ENCODE peak calls at places on chromosomes 7 and 10, in six cellular contexts. One of them, this sample, is unnamed. For H3K36me3, the result is how much of the 10 kb centered on the place peaks cover.

GRCh38 chr7:47931788-47932425 is 16.4 kb downstream of the PKD1L1 start:
- DNase-seq in pancreas: no peak
- DNase-seq in PC-9: no peak
- DNase-seq in brain microvascular endothelial cell: peak
- DNase-seq in mammary epithelial cell: peak
- DNase-seq in OCI-LY7: no peak
- DNase-seq in this sample: no peak

GRCh38 chr7:19373334-19373733 is 228.1 kb upstream of the FERD3L start:
- DNase-seq in pancreas: no peak
- DNase-seq in PC-9: no peak
- DNase-seq in brain microvascular endothelial cell: no peak
- DNase-seq in mammary epithelial cell: no peak
- DNase-seq in OCI-LY7: no peak
- DNase-seq in this sample: no peak

GRCh38 chr7:140982508-140982907 is 32.2 kb downstream of the MRPS33 start:
- DNase-seq in pancreas: no peak
- DNase-seq in PC-9: peak
- DNase-seq in brain microvascular endothelial cell: no peak
- DNase-seq in mammary epithelial cell: no peak
- DNase-seq in OCI-LY7: no peak
- DNase-seq in this sample: no peak

GRCh38 chr7:129615018-129615417 is 3.5 kb downstream of the NRF1 start:
- DNase-seq in pancreas: no peak
- DNase-seq in PC-9: peak
- DNase-seq in brain microvascular endothelial cell: no peak
- DNase-seq in mammary epithelial cell: peak
- DNase-seq in OCI-LY7: peak
- DNase-seq in this sample: no peak

GRCh38 chr10:49082767-49083166 is 32.6 kb downstream of the VSTM4 start:
- DNase-seq in pancreas: no peak
- DNase-seq in PC-9: no peak
- DNase-seq in brain microvascular endothelial cell: no peak
- DNase-seq in mammary epithelial cell: no peak
- DNase-seq in OCI-LY7: no peak
- DNase-seq in this sample: no peak

GRCh38 chr10:10598297-10598696 is 419.4 kb upstream of the CELF2 start:
- DNase-seq in pancreas: no peak
- DNase-seq in PC-9: no peak
- DNase-seq in brain microvascular endothelial cell: no peak
- DNase-seq in mammary epithelial cell: no peak
- DNase-seq in OCI-LY7: peak
- DNase-seq in this sample: no peak

GRCh38 chr7:73623798-73624668 is at the start of gene MLXIPL:
- DNase-seq in pancreas: peak
- DNase-seq in PC-9: peak
- DNase-seq in brain microvascular endothelial cell: peak
- DNase-seq in mammary epithelial cell: peak
- DNase-seq in OCI-LY7: no peak
- DNase-seq in this sample: peak

GRCh38 chr7:96538632-96539031 is 171.0 kb downstream of the SEM1 start:
- DNase-seq in pancreas: no peak
- DNase-seq in PC-9: no peak
- DNase-seq in brain microvascular endothelial cell: no peak
- DNase-seq in mammary epithelial cell: no peak
- DNase-seq in OCI-LY7: no peak
- DNase-seq in this sample: no peak

GRCh38 chr7:158971214-158971613 is 114.9 kb downstream of the DYNC2I1 start:
- DNase-seq in pancreas: no peak
- DNase-seq in PC-9: no peak
- DNase-seq in brain microvascular endothelial cell: no peak
- DNase-seq in mammary epithelial cell: no peak
- DNase-seq in OCI-LY7: no peak
- DNase-seq in this sample: no peak

GRCh38 chr7:75054744-75055527 is 18.7 kb downstream of the RCC1L start:
- DNase-seq in pancreas: no peak
- DNase-seq in PC-9: no peak
- DNase-seq in brain microvascular endothelial cell: peak
- DNase-seq in mammary epithelial cell: peak
- DNase-seq in OCI-LY7: no peak
- DNase-seq in this sample: peak

GRCh38 chr7:150871601-150872000 is 19.3 kb downstream of the AOC1 start:
- DNase-seq in pancreas: no peak
- DNase-seq in PC-9: no peak
- DNase-seq in brain microvascular endothelial cell: no peak
- DNase-seq in mammary epithelial cell: peak
- DNase-seq in OCI-LY7: no peak
- DNase-seq in this sample: no peak

GRCh38 chr7:103573479-103574058 is 127.6 kb upstream of the SLC26A5 start:
- DNase-seq in pancreas: no peak
- DNase-seq in PC-9: peak
- DNase-seq in brain microvascular endothelial cell: no peak
- DNase-seq in mammary epithelial cell: peak
- DNase-seq in OCI-LY7: peak
- DNase-seq in this sample: no peak

GRCh38 chr7:100603697-100604077 is 1.5 kb downstream of the PCOLCE start:
- DNase-seq in pancreas: no peak
- DNase-seq in PC-9: no peak
- DNase-seq in brain microvascular endothelial cell: no peak
- DNase-seq in mammary epithelial cell: no peak
- DNase-seq in OCI-LY7: no peak
- DNase-seq in this sample: no peak

GRCh38 chr7:68733219-68734143 is 864.8 kb upstream of the AUTS2 start:
- DNase-seq in pancreas: no peak
- DNase-seq in PC-9: peak
- DNase-seq in brain microvascular endothelial cell: no peak
- DNase-seq in mammary epithelial cell: no peak
- DNase-seq in OCI-LY7: no peak
- DNase-seq in this sample: no peak

GRCh38 chr10:13728898-13729535 is 142.3 kb downstream of the PRPF18 start:
- DNase-seq in pancreas: no peak
- DNase-seq in PC-9: no peak
- DNase-seq in brain microvascular endothelial cell: no peak
- DNase-seq in mammary epithelial cell: no peak
- DNase-seq in OCI-LY7: no peak
- DNase-seq in this sample: peak

GRCh38 chr10:43959854-43960415 is 311.3 kb upstream of the ZNF32 start:
- DNase-seq in pancreas: no peak
- DNase-seq in PC-9: no peak
- DNase-seq in brain microvascular endothelial cell: no peak
- DNase-seq in mammary epithelial cell: no peak
- DNase-seq in OCI-LY7: no peak
- DNase-seq in this sample: peak

GRCh38 chr7:17560966-17561365 is 262.5 kb downstream of the AHR start:
- DNase-seq in pancreas: no peak
- DNase-seq in PC-9: no peak
- DNase-seq in brain microvascular endothelial cell: no peak
- DNase-seq in mammary epithelial cell: peak
- DNase-seq in OCI-LY7: no peak
- DNase-seq in this sample: no peak

GRCh38 chr10:97584798-97585438 is 729 bp downstream of the HOGA1 start:
- DNase-seq in pancreas: no peak
- DNase-seq in PC-9: no peak
- DNase-seq in brain microvascular endothelial cell: no peak
- DNase-seq in mammary epithelial cell: no peak
- DNase-seq in OCI-LY7: no peak
- DNase-seq in this sample: no peak

GRCh38 chr10:124211921-124212320 is 118.5 kb upstream of the CHST15 start:
- DNase-seq in pancreas: no peak
- DNase-seq in PC-9: no peak
- DNase-seq in brain microvascular endothelial cell: peak
- DNase-seq in mammary epithelial cell: peak
- DNase-seq in OCI-LY7: no peak
- DNase-seq in this sample: no peak

GRCh38 chr7:135233570-135233969 is at the start of gene STRA8:
- DNase-seq in pancreas: no peak
- DNase-seq in PC-9: no peak
- DNase-seq in brain microvascular endothelial cell: no peak
- DNase-seq in mammary epithelial cell: no peak
- DNase-seq in OCI-LY7: no peak
- DNase-seq in this sample: peak

GRCh38 chr10:44801383-44802327 is 109.5 kb upstream of the TMEM72 start:
- DNase-seq in pancreas: peak
- DNase-seq in PC-9: peak
- DNase-seq in brain microvascular endothelial cell: peak
- DNase-seq in mammary epithelial cell: peak
- DNase-seq in OCI-LY7: no peak
- DNase-seq in this sample: peak

GRCh38 chr7:54837167-54837566 is 78.2 kb upstream of the SEC61G start:
- DNase-seq in pancreas: no peak
- DNase-seq in PC-9: no peak
- DNase-seq in brain microvascular endothelial cell: no peak
- DNase-seq in mammary epithelial cell: no peak
- DNase-seq in OCI-LY7: no peak
- DNase-seq in this sample: no peak

GRCh38 chr10:451021-451471 is 238.4 kb downstream of the DIP2C start:
- DNase-seq in pancreas: no peak
- DNase-seq in PC-9: no peak
- DNase-seq in brain microvascular endothelial cell: no peak
- DNase-seq in mammary epithelial cell: peak
- DNase-seq in OCI-LY7: peak
- DNase-seq in this sample: no peak

GRCh38 chr10:52621635-52622079 is 150.9 kb downstream of the MBL2 start:
- DNase-seq in pancreas: no peak
- DNase-seq in PC-9: no peak
- DNase-seq in brain microvascular endothelial cell: no peak
- DNase-seq in mammary epithelial cell: no peak
- DNase-seq in OCI-LY7: no peak
- DNase-seq in this sample: no peak

GRCh38 chr7:41491313-41491712 is 211.6 kb downstream of the INHBA start:
- DNase-seq in pancreas: no peak
- DNase-seq in PC-9: no peak
- DNase-seq in brain microvascular endothelial cell: no peak
- DNase-seq in mammary epithelial cell: no peak
- DNase-seq in OCI-LY7: no peak
- DNase-seq in this sample: no peak

GRCh38 chr7:33459340-33459751 is 330.0 kb downstream of the BBS9 start:
- DNase-seq in pancreas: no peak
- DNase-seq in PC-9: no peak
- DNase-seq in brain microvascular endothelial cell: peak
- DNase-seq in mammary epithelial cell: peak
- DNase-seq in OCI-LY7: peak
- DNase-seq in this sample: no peak

GRCh38 chr10:122854648-122855047 is 9.0 kb upstream of the CUZD1 start:
- DNase-seq in pancreas: no peak
- DNase-seq in PC-9: no peak
- DNase-seq in brain microvascular endothelial cell: peak
- DNase-seq in mammary epithelial cell: peak
- DNase-seq in OCI-LY7: no peak
- DNase-seq in this sample: no peak

GRCh38 chr10:32381165-32381564 is 34.2 kb upstream of the EPC1 start:
- DNase-seq in pancreas: no peak
- DNase-seq in PC-9: no peak
- DNase-seq in brain microvascular endothelial cell: no peak
- DNase-seq in mammary epithelial cell: no peak
- DNase-seq in OCI-LY7: no peak
- DNase-seq in this sample: no peak

GRCh38 chr10:1323951-1324350 is 267.8 kb downstream of the WDR37 start:
- DNase-seq in pancreas: no peak
- DNase-seq in PC-9: no peak
- DNase-seq in brain microvascular endothelial cell: no peak
- DNase-seq in mammary epithelial cell: no peak
- DNase-seq in OCI-LY7: no peak
- DNase-seq in this sample: no peak

GRCh38 chr7:99010281-99010680 is 131.9 kb downstream of the TRRAP start:
- DNase-seq in pancreas: no peak
- DNase-seq in PC-9: no peak
- DNase-seq in brain microvascular endothelial cell: no peak
- DNase-seq in mammary epithelial cell: no peak
- DNase-seq in OCI-LY7: no peak
- DNase-seq in this sample: no peak

GRCh38 chr7:99005776-99006175 is 127.4 kb downstream of the TRRAP start:
- DNase-seq in pancreas: no peak
- DNase-seq in PC-9: no peak
- DNase-seq in brain microvascular endothelial cell: no peak
- DNase-seq in mammary epithelial cell: no peak
- DNase-seq in OCI-LY7: peak
- DNase-seq in this sample: no peak

GRCh38 chr7:99006739-99007424 is 128.6 kb downstream of the TRRAP start:
- DNase-seq in pancreas: no peak
- DNase-seq in PC-9: no peak
- DNase-seq in brain microvascular endothelial cell: no peak
- DNase-seq in mammary epithelial cell: no peak
- DNase-seq in OCI-LY7: no peak
- DNase-seq in this sample: no peak

GRCh38 chr7:99008921-99009530 is 130.7 kb downstream of the TRRAP start:
- DNase-seq in pancreas: no peak
- DNase-seq in PC-9: no peak
- DNase-seq in brain microvascular endothelial cell: no peak
- DNase-seq in mammary epithelial cell: no peak
- DNase-seq in OCI-LY7: no peak
- DNase-seq in this sample: no peak

DNA sequence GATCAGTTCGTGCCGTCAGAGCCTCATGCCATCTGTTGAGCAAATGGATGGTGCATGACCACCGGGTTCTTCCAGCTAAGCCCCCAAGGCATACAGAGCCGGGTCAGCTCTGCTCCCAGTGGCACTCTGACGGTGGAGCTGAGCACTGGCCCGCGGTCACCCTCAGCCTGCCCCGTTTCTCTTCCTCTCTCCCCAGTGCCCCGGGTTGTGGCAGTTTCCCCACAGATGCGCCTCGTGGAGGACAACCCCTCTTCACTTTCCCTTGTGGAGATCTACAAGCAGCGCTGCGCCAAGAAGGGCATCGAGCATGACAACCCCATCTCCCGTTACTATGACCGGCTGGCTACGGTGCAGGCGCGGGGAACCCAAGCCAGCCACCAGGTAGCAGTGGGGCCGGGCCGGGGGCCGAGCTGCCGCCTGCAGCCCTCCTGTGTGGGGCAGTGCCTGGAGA is 129.9 kb downstream of the TRRAP start:
- DNase-seq in pancreas: no peak
- DNase-seq in PC-9: no peak
- DNase-seq in brain microvascular endothelial cell: no peak
- DNase-seq in mammary epithelial cell: no peak
- DNase-seq in OCI-LY7: no peak
- DNase-seq in this sample: no peak
- H3K36me3 ChIP-seq in pancreas: half or more
- H3K36me3 ChIP-seq in PC-9: under half
- H3K36me3 ChIP-seq in brain microvascular endothelial cell: half or more
- H3K36me3 ChIP-seq in mammary epithelial cell: under half
- H3K36me3 ChIP-seq in OCI-LY7: half or more
- H3K36me3 ChIP-seq in this sample: under half

GRCh38 chr7:98241674-98242241 is 10.3 kb downstream of the TECPR1 start:
- DNase-seq in pancreas: no peak
- DNase-seq in PC-9: no peak
- DNase-seq in brain microvascular endothelial cell: no peak
- DNase-seq in mammary epithelial cell: no peak
- DNase-seq in OCI-LY7: no peak
- DNase-seq in this sample: no peak
- TF ChIP-seq CTCF in pancreas: no peak
- TF ChIP-seq CTCF in PC-9: no peak
- TF ChIP-seq CTCF in brain microvascular endothelial cell: no peak
- TF ChIP-seq CTCF in mammary epithelial cell: no peak
- TF ChIP-seq CTCF in OCI-LY7: no peak
- TF ChIP-seq CTCF in this sample: no peak

GRCh38 chr10:119285495-119286267 is 78.3 kb downstream of the GRK5 start:
- DNase-seq in pancreas: no peak
- DNase-seq in PC-9: no peak
- DNase-seq in brain microvascular endothelial cell: no peak
- DNase-seq in mammary epithelial cell: no peak
- DNase-seq in OCI-LY7: no peak
- DNase-seq in this sample: no peak
- H3K27ac ChIP-seq in pancreas: no peak
- H3K27ac ChIP-seq in PC-9: no peak
- H3K27ac ChIP-seq in brain microvascular endothelial cell: no peak
- H3K27ac ChIP-seq in mammary epithelial cell: no peak
- H3K27ac ChIP-seq in OCI-LY7: no peak
- H3K27ac ChIP-seq in this sample: no peak

GRCh38 chr7:44883961-44884360 is 1.4 kb downstream of the PURB start:
- DNase-seq in pancreas: no peak
- DNase-seq in PC-9: no peak
- DNase-seq in brain microvascular endothelial cell: no peak
- DNase-seq in mammary epithelial cell: no peak
- DNase-seq in OCI-LY7: no peak
- DNase-seq in this sample: no peak
- H3K36me3 ChIP-seq in pancreas: under half
- H3K36me3 ChIP-seq in PC-9: under half
- H3K36me3 ChIP-seq in brain microvascular endothelial cell: under half
- H3K36me3 ChIP-seq in mammary epithelial cell: under half
- H3K36me3 ChIP-seq in OCI-LY7: half or more
- H3K36me3 ChIP-seq in this sample: under half